ENCODE peak calls at places on chromosomes 7 and 10, in five cellular contexts. Z, T, Q, R and P are unnamed samples. For H3K4me1, the result is how much of the 10 kb centered on the place peaks cover.

GRCh38 chr7:2553831-2554581 is 1.3 kb downstream of the BRAT1 start:
- DNase-seq in Z (no peak), T (no peak), Q (no peak), R (no peak), P (no peak)

GRCh38 chr7:66529889-66530615 is 98.6 kb upstream of the KCTD7 start:
- DNase-seq in Z (peak), T (no peak), Q (peak), R (no peak), P (no peak)

GRCh38 chr10:8133146-8133545 is 78.7 kb downstream of the GATA3 start:
- DNase-seq in Z (no peak), T (no peak), Q (peak), R (peak), P (no peak)

GRCh38 chr7:8365499-8366110 is 67.8 kb upstream of the NXPH1 start:
- DNase-seq in Z (peak), T (no peak), Q (no peak), R (peak), P (no peak)

GRCh38 chr7:110210941-110211608 is 879.9 kb upstream of the LRRN3 start:
- DNase-seq in Z (no peak), T (no peak), Q (no peak), R (no peak), P (no peak)

GRCh38 chr7:31785081-31785480 is 98.1 kb downstream of the PPP1R17 start:
- DNase-seq in Z (no peak), T (no peak), Q (peak), R (no peak), P (no peak)

GRCh38 chr7:6432786-6433185 is 15.0 kb downstream of the DAGLB start:
- DNase-seq in Z (no peak), T (no peak), Q (no peak), R (no peak), P (no peak)

GRCh38 chr10:91768123-91768522 is 30.1 kb upstream of the TNKS2 start:
- DNase-seq in Z (no peak), T (no peak), Q (no peak), R (no peak), P (no peak)

GRCh38 chr10:69359089-69360025 is 57.4 kb downstream of the TACR2 start:
- DNase-seq in Z (no peak), T (no peak), Q (no peak), R (no peak), P (no peak)

GRCh38 chr10:917999-918398 is 13.5 kb downstream of the LARP4B start:
- DNase-seq in Z (no peak), T (no peak), Q (no peak), R (no peak), P (no peak)

GRCh38 chr7:123417580-123417979 is 116.8 kb downstream of the IQUB start:
- DNase-seq in Z (no peak), T (no peak), Q (no peak), R (no peak), P (no peak)

GRCh38 chr7:101923276-101923985 is 106.0 kb downstream of the CUX1 start:
- DNase-seq in Z (no peak), T (no peak), Q (peak), R (no peak), P (no peak)

GRCh38 chr7:388461-388960 is 98.5 kb downstream of the FOXL3 start:
- DNase-seq in Z (no peak), T (peak), Q (no peak), R (no peak), P (no peak)

GRCh38 chr10:95196053-95196452 is 2.0 kb downstream of the ACSM6 start:
- DNase-seq in Z (peak), T (no peak), Q (peak), R (no peak), P (no peak)

GRCh38 chr10:53356616-53357349 is 584.2 kb upstream of the MBL2 start:
- DNase-seq in Z (no peak), T (no peak), Q (peak), R (peak), P (no peak)

GRCh38 chr7:141584935-141585334 is 33.7 kb downstream of the AGK start:
- DNase-seq in Z (no peak), T (no peak), Q (no peak), R (no peak), P (no peak)

GRCh38 chr10:31804416-31804815 is 124.2 kb downstream of the ARHGAP12 start:
- DNase-seq in Z (no peak), T (no peak), Q (peak), R (no peak), P (no peak)

GRCh38 chr7:73893342-73894101 is 32.6 kb downstream of the TMEM270 start:
- DNase-seq in Z (no peak), T (no peak), Q (peak), R (no peak), P (no peak)

GRCh38 chr7:10588084-10588483 is 385.6 kb upstream of the PHF14 start:
- DNase-seq in Z (no peak), T (no peak), Q (no peak), R (no peak), P (no peak)

GRCh38 chr10:13100349-13101294 is 659 bp downstream of the OPTN start:
- DNase-seq in Z (peak), T (peak), Q (peak), R (peak), P (no peak)

GRCh38 chr10:34985823-34986222 is 104.3 kb downstream of the CUL2 start:
- DNase-seq in Z (no peak), T (no peak), Q (no peak), R (no peak), P (peak)

GRCh38 chr7:147640821-147641220 is 949.7 kb upstream of the C7orf33 start:
- DNase-seq in Z (no peak), T (no peak), Q (no peak), R (no peak), P (no peak)

GRCh38 chr7:95420996-95421846 is 13.6 kb downstream of the PON2 start:
- DNase-seq in Z (no peak), T (no peak), Q (peak), R (no peak), P (no peak)

GRCh38 chr10:104546756-104547155 is 94.3 kb upstream of the SORCS3 start:
- DNase-seq in Z (no peak), T (no peak), Q (no peak), R (no peak), P (no peak)

GRCh38 chr10:70672993-70673928 is 955 bp downstream of the ADAMTS14 start:
- DNase-seq in Z (no peak), T (no peak), Q (peak), R (peak), P (no peak)

GRCh38 chr10:26221571-26221970 is 5.0 kb downstream of the GAD2 start:
- DNase-seq in Z (no peak), T (no peak), Q (no peak), R (no peak), P (no peak)

GRCh38 chr7:125605241-125605640 is 675.6 kb upstream of the POT1 start:
- DNase-seq in Z (no peak), T (no peak), Q (peak), R (peak), P (no peak)

GRCh38 chr7:16739863-16740622 is 13.5 kb upstream of the TSPAN13 start:
- DNase-seq in Z (no peak), T (peak), Q (peak), R (peak), P (no peak)

GRCh38 chr10:72370201-72370722 is 15.5 kb upstream of the DNAJB12 start:
- DNase-seq in Z (no peak), T (no peak), Q (no peak), R (no peak), P (no peak)

GRCh38 chr7:7159063-7159645 is 23.2 kb upstream of the C1GALT1 start:
- DNase-seq in Z (no peak), T (no peak), Q (no peak), R (no peak), P (peak)

GRCh38 chr7:55573234-55573504 is 867 bp upstream of the VOPP1 start:
- DNase-seq in Z (no peak), T (no peak), Q (no peak), R (no peak), P (no peak)

GRCh38 chr7:81669476-81670105 is 100.3 kb downstream of the HGF start:
- DNase-seq in Z (no peak), T (no peak), Q (no peak), R (no peak), P (no peak)

DNA sequence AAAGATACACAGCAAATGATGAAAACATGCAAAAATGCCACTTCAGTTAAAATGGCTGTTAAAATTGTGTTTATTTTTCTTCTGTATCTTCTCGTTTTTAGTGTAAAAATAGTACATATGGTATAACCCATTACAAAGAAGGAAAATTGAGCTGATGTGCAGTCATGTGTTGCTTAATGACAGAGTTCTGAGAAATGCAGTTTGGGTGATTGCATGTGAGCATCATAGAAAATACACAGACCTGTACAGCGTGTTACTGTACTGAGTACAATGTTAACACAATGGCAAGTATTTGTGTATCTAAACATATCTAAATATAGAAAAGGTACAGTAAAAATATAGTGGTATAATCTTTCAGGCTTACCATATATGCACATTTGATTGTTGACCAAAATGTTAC is 7.3 kb downstream of the DMTF1 start:
- DNase-seq in Z (no peak), T (no peak), Q (no peak), R (no peak), P (no peak)
- H3K9ac ChIP-seq in Z (no peak), T (no peak), Q (no peak), R (no peak), P (no peak)

GRCh38 chr7:128110641-128111365 is 79.6 kb upstream of the LRRC4 start:
- DNase-seq in Z (no peak), T (no peak), Q (no peak), R (no peak), P (peak)

GRCh38 chr7:128108641-128109423 is 77.6 kb upstream of the LRRC4 start:
- DNase-seq in Z (no peak), T (no peak), Q (no peak), R (no peak), P (peak)

GRCh38 chr7:128105228-128106022 is 74.2 kb upstream of the LRRC4 start:
- DNase-seq in Z (no peak), T (no peak), Q (no peak), R (no peak), P (no peak)

GRCh38 chr7:128106840-128107239 is 75.6 kb upstream of the LRRC4 start:
- DNase-seq in Z (no peak), T (no peak), Q (no peak), R (no peak), P (peak)

GRCh38 chr7:128108129-128108528 is 76.9 kb upstream of the LRRC4 start:
- DNase-seq in Z (no peak), T (no peak), Q (no peak), R (no peak), P (no peak)
- H3K4me1 ChIP-seq in Z (under half), T (under half), Q (under half), R (under half), P (half or more)

GRCh38 chr10:47042199-47042473 is 130.9 kb downstream of the PTPN20 start:
- DNase-seq in Z (no peak), T (no peak), Q (no peak), R (no peak), P (no peak)
- H3K9ac ChIP-seq in Z (no peak), T (no peak), Q (no peak), R (no peak), P (no peak)

GRCh38 chr7:144470052-144470451 is 66.6 kb upstream of the NOBOX start:
- DNase-seq in Z (no peak), T (no peak), Q (no peak), R (no peak), P (no peak)
- H3K4me1 ChIP-seq in Z (under half), T (under half), Q (under half), R (under half), P (under half)

GRCh38 chr10:43427166-43427825 is 9.6 kb upstream of the ZNF487 start:
- DNase-seq in Z (no peak), T (no peak), Q (no peak), R (no peak), P (no peak)
- H3K9ac ChIP-seq in Z (no peak), T (no peak), Q (no peak), R (no peak), P (no peak)

DNA sequence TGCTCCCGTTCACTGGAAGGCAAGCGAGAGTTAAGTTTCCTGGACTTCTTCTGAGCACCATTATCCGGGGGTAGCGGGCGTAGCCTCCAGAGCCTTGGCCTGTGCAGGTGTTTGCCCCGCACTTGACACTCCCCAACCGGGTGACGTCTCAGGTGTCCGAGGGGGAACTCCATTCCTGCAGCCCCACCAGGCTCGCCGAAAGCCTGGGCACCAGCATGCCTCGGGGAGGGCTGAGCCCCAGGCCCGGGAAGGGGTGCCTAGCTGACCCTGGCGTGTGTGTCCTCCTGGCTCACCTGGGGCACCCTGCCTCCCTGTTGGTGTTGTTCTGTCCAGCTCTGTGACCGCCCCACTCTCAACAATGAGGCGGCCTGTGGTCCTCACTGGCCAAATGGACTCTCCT is 109.4 kb upstream of the GPR26 start:
- DNase-seq in Z (no peak), T (no peak), Q (no peak), R (no peak), P (no peak)
- H3K4me1 ChIP-seq in Z (under half), T (under half), Q (under half), R (under half), P (under half)

GRCh38 chr7:105309235-105310156 is 79.2 kb downstream of the SRPK2 start:
- DNase-seq in Z (no peak), T (no peak), Q (no peak), R (no peak), P (no peak)
- H3K9ac ChIP-seq in Z (no peak), T (no peak), Q (no peak), R (no peak), P (no peak)

DNA sequence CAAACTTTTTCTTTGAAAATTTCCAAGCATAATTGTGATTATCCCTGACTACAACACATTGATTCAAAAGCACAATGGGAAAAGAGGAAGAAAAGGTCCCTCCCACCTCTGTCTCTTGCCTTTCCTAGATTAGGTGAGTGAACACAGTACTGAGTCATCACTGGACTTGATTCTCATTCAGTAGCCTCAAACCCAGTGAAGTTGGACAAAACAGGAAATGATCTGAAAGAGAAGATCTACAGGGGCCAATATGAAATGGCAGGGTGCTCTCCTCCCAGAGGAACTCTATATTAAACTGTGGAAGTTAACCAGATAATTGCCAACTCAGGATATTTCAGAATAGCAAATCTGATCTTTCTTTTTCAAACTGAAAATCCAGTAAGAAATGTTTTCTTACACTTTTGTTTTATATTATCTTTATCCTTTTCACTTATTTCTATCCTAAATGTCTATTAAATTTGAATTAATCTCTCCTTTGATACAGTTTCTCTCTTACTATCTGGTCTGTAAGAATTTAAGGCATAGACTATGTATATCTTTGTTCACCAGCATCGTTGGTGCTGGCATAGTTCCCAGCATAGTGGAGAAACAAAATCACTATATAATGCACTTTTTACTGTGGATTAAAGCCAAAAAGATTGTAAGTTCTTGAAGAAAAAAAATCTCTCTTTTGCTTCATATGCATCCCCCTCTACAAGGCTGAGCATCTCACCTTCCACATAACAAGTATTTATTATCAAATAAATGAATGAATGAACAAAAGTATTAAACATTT is 41.4 kb upstream of the IKZF1 start:
- DNase-seq in Z (no peak), T (no peak), Q (no peak), R (peak), P (peak)
- H3K4me1 ChIP-seq in Z (under half), T (under half), Q (under half), R (under half), P (half or more)

GRCh38 chr10:88389456-88389855 is 193.7 kb downstream of the RNLS start:
- DNase-seq in Z (no peak), T (peak), Q (peak), R (peak), P (peak)

GRCh38 chr10:88390041-88390440 is 193.1 kb downstream of the RNLS start:
- DNase-seq in Z (no peak), T (no peak), Q (no peak), R (no peak), P (no peak)

GRCh38 chr10:88395677-88396076 is 187.4 kb downstream of the RNLS start:
- DNase-seq in Z (no peak), T (no peak), Q (peak), R (peak), P (no peak)

GRCh38 chr10:88386878-88387773 is 196.0 kb downstream of the RNLS start:
- DNase-seq in Z (peak), T (peak), Q (peak), R (peak), P (peak)

GRCh38 chr10:88392222-88392621 is 190.9 kb downstream of the RNLS start:
- DNase-seq in Z (no peak), T (no peak), Q (no peak), R (peak), P (peak)
- H3K9ac ChIP-seq in Z (no peak), T (no peak), Q (no peak), R (no peak), P (peak)